ENCODE peak calls at places on chromosomes 4 and X, in eight cellular contexts. O is fibroblast of mammary gland; J is H54; T is stimulated activated CD8-positive, alpha-beta memory T cell treated with anti-CD3 and anti-CD28 coated beads, Interleukin-4, amount 100 ng/mL, for 4 hours; I is KBM-7; G is T-helper 9 cell; L is bronchial epithelial cell; R is mesendoderm. F is an unnamed sample.

GRCh38 chr4:77194989-77195388 is 38.0 kb downstream of the CCNG2 start:
- DNase-seq in O (no peak), J (no peak), T (no peak), I (no peak), G (no peak), L (peak), R (no peak), F (no peak)

GRCh38 chr4:155614111-155614762 is 52.4 kb upstream of the GUCY1A1 start:
- DNase-seq in O (no peak), J (no peak), T (no peak), I (no peak), G (no peak), L (peak), R (no peak), F (no peak)

GRCh38 chr4:108056418-108056817 is 66.7 kb downstream of the HADH start:
- DNase-seq in O (no peak), J (no peak), T (no peak), I (no peak), G (no peak), L (no peak), R (no peak), F (no peak)

GRCh38 chr4:108365551-108365950 is 196.8 kb upstream of the LEF1 start:
- DNase-seq in O (no peak), J (no peak), T (no peak), I (no peak), G (no peak), L (no peak), R (no peak), F (no peak)

GRCh38 chrX:150012647-150013046 is 74.4 kb upstream of the EOLA2 start:
- DNase-seq in O (no peak), J (no peak), T (no peak), I (no peak), G (no peak), L (no peak), R (no peak), F (no peak)

GRCh38 chr4:1192493-1193205 is 20.3 kb upstream of the SPON2 start:
- DNase-seq in O (no peak), J (peak), T (no peak), I (no peak), G (no peak), L (no peak), R (no peak), F (no peak)

GRCh38 chrX:154469114-154469513 is 10.0 kb downstream of the LAGE3 start:
- DNase-seq in O (no peak), J (no peak), T (no peak), I (no peak), G (no peak), L (no peak), R (no peak), F (no peak)

GRCh38 chr4:23706972-23707676 is 182.7 kb downstream of the PPARGC1A start:
- DNase-seq in O (no peak), J (no peak), T (no peak), I (no peak), G (no peak), L (no peak), R (no peak), F (no peak)

GRCh38 chrX:41421071-41421729 is 25.9 kb upstream of the NYX start:
- DNase-seq in O (no peak), J (no peak), T (no peak), I (no peak), G (no peak), L (peak), R (no peak), F (no peak)